ENCODE peak calls at places on chromosomes 2 and 18, in five cellular contexts. W is body of pancreas, J is small intestine, E is tibial nerve, D is mammary epithelial cell. O is an unnamed sample. For H3K4me1, the result is how much of the 10 kb centered on the place peaks cover.

GRCh38 chr2:100757621-100758394 is 62.1 kb upstream of the NPAS2 start:
- DNase-seq in W (peak), D (peak), E (no peak), J (peak), O (no peak)

GRCh38 chr2:121686218-121686617 is 37.0 kb upstream of the CLASP1 start:
- DNase-seq in E (no peak), W (no peak), J (no peak), D (no peak), O (no peak)

GRCh38 chr18:79657342-79657996 is 22.1 kb upstream of the CTDP1 start:
- DNase-seq in D (peak), J (no peak), E (no peak), W (no peak), O (no peak)

GRCh38 chr2:232888839-232889529 is 18.9 kb downstream of the SNORC start:
- DNase-seq in E (no peak), J (no peak), D (no peak), W (no peak), O (no peak)

GRCh38 chr18:31774960-31775359 is 14.3 kb upstream of the SLC25A52 start:
- DNase-seq in E (no peak), J (no peak), W (no peak), D (no peak), O (no peak)

GRCh38 chr2:24115057-24115456 is 8.1 kb downstream of the PFN4 start:
- DNase-seq in E (no peak), J (no peak), W (no peak), D (peak), O (no peak)

GRCh38 chr2:120555066-120555465 is 180.6 kb upstream of the GLI2 start:
- DNase-seq in D (no peak), W (no peak), J (no peak), E (no peak), O (no peak)

GRCh38 chr18:55251186-55251995 is 292.1 kb upstream of the CCDC68 start:
- DNase-seq in D (no peak), E (no peak), W (no peak), J (peak), O (no peak)

GRCh38 chr2:38074775-38075435 is 1.0 kb downstream of the CYP1B1 start:
- DNase-seq in D (no peak), E (no peak), W (peak), J (no peak), O (no peak)

GRCh38 chr2:63494968-63495367 is 93.3 kb downstream of the WDPCP start:
- DNase-seq in J (no peak), W (no peak), E (no peak), D (no peak), O (no peak)

GRCh38 chr18:13500227-13500865 is 226.0 kb downstream of the FAM210A start:
- DNase-seq in W (no peak), J (no peak), D (peak), E (no peak), O (no peak)

GRCh38 chr2:180679693-180680092 is 300.7 kb upstream of the UBE2E3 start:
- DNase-seq in J (no peak), W (no peak), E (no peak), D (no peak), O (no peak)

GRCh38 chr18:74281011-74281638 is 10.6 kb downstream of the CYB5A start:
- DNase-seq in E (no peak), D (no peak), W (no peak), J (no peak), O (no peak)

GRCh38 chr18:47260138-47260923 is 8.9 kb upstream of the SKOR2 start:
- DNase-seq in D (peak), W (peak), E (no peak), J (peak), O (peak)

GRCh38 chr2:195414479-195414878 is 242.5 kb upstream of the SLC39A10 start:
- DNase-seq in J (no peak), W (no peak), E (no peak), D (no peak), O (no peak)

GRCh38 chr18:79797518-79798345 is at the start of gene KCNG2:
- DNase-seq in J (peak), W (no peak), E (no peak), D (no peak), O (peak)

GRCh38 chr2:233417282-233417681 is 63.0 kb downstream of the DGKD start:
- DNase-seq in D (no peak), E (no peak), W (no peak), J (no peak), O (no peak)

GRCh38 chr2:113901943-113902342 is 12.1 kb downstream of the ACTR3 start:
- DNase-seq in D (no peak), W (no peak), J (no peak), E (no peak), O (no peak)

GRCh38 chr2:113895301-113895700 is 5.4 kb downstream of the ACTR3 start:
- DNase-seq in J (no peak), D (no peak), E (no peak), W (no peak), O (no peak)

GRCh38 chr2:113896791-113897190 is 6.9 kb downstream of the ACTR3 start:
- DNase-seq in D (no peak), W (no peak), E (no peak), J (peak), O (no peak)

GRCh38 chr2:113895819-113896563 is 6.1 kb downstream of the ACTR3 start:
- DNase-seq in W (no peak), D (no peak), E (no peak), J (no peak), O (no peak)

DNA sequence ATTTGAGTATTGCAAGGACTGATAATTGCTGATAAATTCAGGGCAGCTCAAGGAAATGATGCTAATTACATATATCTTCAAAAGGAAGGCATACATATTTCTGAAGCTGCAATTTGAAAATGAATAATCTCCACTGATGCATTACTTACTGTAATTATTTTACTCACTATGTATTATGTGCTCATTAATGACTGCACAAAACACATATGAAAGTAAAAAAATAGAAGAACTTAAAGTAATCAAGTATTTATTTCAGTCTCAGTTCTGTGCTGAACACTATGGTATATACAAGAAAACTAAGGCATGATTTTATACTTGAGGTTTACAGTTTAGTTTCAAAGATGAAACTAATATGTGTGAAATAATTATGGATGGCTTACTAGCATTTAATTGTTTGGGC is 9.3 kb downstream of the ACTR3 start:
- DNase-seq in W (no peak), J (no peak), E (no peak), D (no peak), O (no peak)
- H3K4me1 ChIP-seq in W (half or more), J (under half), E (under half), D (under half), O (under half)

GRCh38 chr2:66448592-66448991 is 13.7 kb downstream of the MEIS1 start:
- DNase-seq in W (no peak), J (no peak), D (no peak), E (no peak), O (no peak)

GRCh38 chr2:66446924-66447323 is 12.0 kb downstream of the MEIS1 start:
- DNase-seq in W (no peak), J (no peak), E (no peak), D (no peak), O (no peak)

GRCh38 chr2:66446178-66446860 is 11.4 kb downstream of the MEIS1 start:
- DNase-seq in W (peak), D (no peak), J (no peak), E (no peak), O (no peak)

GRCh38 chr2:66445781-66446177 is 10.9 kb downstream of the MEIS1 start:
- DNase-seq in D (no peak), J (no peak), E (no peak), W (no peak), O (peak)

DNA sequence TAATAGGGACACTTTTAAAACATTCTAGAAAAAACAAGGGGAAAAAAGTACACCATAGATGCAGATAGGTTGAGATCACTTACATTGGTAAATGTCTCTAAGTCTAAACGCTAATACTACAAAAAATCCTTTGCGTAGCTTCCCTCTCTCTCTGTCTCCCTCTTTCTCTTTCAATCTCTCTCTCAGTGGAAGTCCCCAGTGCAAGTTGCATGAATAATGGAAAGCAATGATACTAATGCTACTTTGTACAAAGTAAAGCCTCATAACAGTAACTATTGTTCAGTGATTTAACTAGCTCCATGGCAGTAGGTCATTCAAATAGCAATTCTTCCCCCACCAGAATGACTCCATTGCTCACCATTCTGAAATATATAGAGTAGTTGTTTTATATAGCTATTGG is 12.8 kb downstream of the MEIS1 start:
- DNase-seq in E (no peak), W (no peak), D (no peak), J (no peak), O (no peak)
- H3K27ac ChIP-seq in E (no peak), W (peak), D (no peak), J (no peak), O (no peak)

GRCh38 chr18:58848685-58849084 is 16.0 kb upstream of the ZNF532 start:
- DNase-seq in E (no peak), J (no peak), W (no peak), D (peak), O (no peak)

GRCh38 chr18:58844871-58845270 is 19.8 kb upstream of the ZNF532 start:
- DNase-seq in W (no peak), J (no peak), E (no peak), D (no peak), O (no peak)

GRCh38 chr18:58846325-58846724 is 18.4 kb upstream of the ZNF532 start:
- DNase-seq in E (no peak), D (no peak), J (no peak), W (no peak), O (no peak)

GRCh38 chr18:58845913-58846312 is 18.8 kb upstream of the ZNF532 start:
- DNase-seq in W (no peak), D (no peak), E (no peak), J (peak), O (no peak)

GRCh38 chr18:58847383-58848071 is 17.1 kb upstream of the ZNF532 start:
- DNase-seq in E (no peak), J (peak), D (no peak), W (peak), O (no peak)
- H3K4me3 ChIP-seq in E (no peak), J (peak), D (no peak), W (no peak), O (no peak)

DNA sequence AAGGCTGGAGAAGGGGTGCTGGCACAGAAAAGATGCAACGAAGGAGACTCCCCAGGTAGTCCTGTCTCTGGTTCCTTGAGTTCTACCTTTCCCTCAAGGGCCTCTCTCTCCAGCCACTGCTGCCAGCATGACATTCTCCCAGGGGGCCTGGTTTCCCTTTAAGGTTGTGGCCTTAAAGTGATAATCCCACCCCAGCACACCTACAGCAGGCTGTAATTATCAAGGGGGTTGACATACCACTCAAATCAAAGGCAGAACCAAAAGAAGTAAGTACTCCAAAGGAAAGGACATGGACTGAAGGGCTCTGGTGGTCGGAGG is 127.4 kb upstream of the MSH6 start:
- DNase-seq in J (no peak), W (no peak), E (no peak), D (no peak), O (no peak)
- H3K4me1 ChIP-seq in J (under half), W (under half), E (under half), D (under half), O (under half)

GRCh38 chr2:33042226-33042625 is 95.5 kb downstream of the LTBP1 start:
- DNase-seq in D (no peak), J (no peak), E (no peak), W (no peak), O (no peak)
- H3K27ac ChIP-seq in D (no peak), J (no peak), E (no peak), W (no peak), O (no peak)

DNA sequence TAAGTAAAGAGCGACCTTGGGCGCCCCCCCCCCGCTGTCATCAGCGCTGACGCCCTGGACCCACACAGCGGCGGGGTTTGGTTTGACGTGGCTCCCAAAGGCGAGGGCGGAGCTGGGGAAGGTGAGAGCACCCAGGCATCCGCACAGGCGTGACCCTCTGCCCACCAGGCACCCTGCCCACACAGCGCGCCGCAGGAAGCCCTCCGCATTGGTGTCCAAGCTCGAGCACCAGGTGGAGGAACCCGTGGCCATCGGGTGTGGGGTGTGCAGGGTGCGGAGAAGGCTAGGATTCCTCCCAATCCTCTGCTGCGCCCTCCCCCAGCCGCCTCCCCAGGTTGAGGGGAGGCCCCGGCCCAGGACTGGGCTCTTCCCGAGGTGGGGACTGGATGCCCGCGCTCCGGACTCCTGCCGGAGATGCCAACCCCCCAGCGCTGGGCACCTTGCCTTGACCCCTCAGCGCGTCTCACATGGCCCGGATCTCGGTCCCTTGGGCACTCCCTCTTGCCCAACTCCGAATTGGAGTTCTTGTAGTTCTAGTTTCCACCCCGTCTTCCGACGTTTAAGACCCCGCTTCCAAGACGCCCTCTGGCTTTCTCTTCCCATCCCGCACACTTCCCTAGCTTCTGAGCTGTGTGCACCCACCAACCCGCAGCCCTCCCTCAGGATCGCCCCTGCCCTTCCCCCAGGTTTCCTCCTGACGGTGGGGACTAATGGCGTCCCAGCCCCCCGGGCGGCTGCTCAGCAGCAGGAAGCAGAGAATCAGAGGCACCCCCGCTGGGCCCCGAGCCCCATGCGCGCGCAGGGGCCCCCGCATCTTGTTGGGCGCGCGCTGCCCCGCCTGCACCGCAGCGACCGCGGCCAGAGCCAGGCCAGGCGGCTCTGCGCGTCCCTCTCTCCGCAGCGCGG is 25.9 kb upstream of the RESP18 start:
- DNase-seq in D (no peak), E (no peak), J (no peak), W (peak), O (no peak)
- H3K4me3 ChIP-seq in D (no peak), E (no peak), J (no peak), W (no peak), O (no peak)

DNA sequence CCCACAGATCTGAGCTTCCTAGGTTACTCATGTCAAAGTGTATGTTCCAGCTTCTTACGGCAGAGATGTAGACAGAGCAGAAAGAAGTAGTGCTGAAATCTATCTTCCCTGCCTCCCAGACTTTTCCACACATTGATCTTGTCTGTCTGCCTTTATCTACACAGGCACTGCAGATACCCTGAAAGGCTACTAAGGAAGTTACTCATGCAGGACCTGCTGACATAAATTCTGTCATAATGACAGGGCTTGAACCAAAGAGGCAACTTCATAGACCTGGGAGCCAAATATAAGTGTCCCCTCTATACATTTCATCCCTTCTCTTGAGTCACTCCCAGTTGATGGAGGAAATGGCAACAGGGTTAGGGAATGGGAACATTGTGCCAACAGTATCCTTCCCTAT is 157.5 kb downstream of the TNS1 start:
- DNase-seq in W (no peak), D (no peak), J (no peak), E (no peak), O (no peak)
- H3K4me1 ChIP-seq in W (under half), D (under half), J (under half), E (under half), O (under half)

DNA sequence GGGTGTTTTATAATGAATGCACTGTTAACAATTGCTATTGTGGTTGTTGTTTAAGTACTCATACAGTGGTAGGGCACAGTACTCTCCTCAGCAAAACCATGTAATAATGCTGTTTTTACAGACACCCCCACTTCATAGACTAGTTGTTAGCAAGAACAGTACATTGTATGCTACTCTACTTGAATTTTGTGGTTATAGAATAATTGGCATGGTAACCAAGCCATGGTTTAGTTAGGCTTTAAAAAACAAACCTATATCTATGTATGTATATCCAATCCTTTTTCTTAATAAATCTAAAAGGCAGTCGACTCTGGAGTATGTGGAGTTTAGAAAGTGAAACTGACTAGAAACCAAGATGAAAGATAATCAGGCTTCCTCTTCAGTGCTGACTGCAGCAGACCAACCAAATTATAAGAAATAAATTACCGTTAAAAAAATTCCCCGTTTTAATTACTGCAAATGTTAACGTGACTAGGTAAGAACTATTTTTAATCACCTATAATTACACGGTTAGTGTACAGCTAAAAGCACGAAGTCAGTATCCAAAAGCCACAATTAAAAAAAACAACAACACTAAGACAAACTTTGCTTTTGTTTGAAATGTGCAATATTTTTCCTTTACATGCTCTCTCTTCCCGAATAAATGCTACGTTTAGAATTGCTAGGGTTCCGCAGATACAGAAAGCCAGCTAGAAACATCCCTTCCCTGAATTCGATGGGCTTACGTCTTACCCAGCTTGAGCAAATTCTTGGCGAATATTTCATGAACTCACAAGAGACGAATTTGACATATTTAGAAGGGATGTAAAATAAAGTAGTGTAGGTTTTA is 113.3 kb upstream of the SERTAD2 start:
- DNase-seq in E (no peak), J (peak), W (no peak), D (no peak), O (no peak)
- H3K27ac ChIP-seq in E (peak), J (peak), W (peak), D (peak), O (peak)

DNA sequence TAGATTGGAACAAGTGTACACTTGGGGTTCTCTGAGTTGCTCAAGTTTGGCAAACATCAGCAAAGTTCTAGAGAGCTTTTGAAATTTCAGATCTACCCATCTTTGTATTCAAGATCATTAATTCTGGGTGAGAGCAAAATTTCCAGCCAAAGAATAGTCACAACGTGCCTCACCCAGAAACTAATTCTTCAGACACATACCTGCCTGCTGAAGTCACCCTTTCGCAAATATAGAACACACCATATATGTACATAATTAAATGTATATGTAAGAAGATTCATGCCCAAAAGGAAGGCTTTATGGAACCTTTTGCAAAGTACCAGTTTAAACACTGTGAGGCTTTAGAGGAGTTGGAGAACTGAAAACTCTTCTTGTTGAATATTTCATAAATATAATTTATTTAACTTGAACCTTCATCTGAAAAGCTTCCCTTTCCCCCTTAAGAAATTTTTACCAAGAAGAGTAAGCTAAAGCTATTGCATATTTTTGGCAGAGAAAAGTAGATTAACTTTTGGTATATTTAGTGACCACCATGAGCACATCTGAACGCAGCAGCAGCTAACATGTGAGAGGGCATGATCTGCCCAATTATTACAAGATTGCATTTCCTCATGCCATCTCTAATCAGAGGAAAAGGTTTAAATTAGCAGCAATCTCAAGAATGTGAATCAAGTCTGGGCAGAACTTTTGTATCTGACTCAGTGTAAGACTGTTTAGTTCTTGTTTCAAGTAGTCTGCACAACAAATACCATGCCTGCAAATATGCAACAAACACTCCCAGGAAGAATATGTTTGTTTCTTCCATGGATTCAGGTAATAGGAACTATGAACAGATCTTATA is 8.2 kb downstream of the RND3 start:
- DNase-seq in W (no peak), D (peak), E (no peak), J (no peak), O (no peak)
- H3K4me3 ChIP-seq in W (no peak), D (peak), E (no peak), J (no peak), O (no peak)